ENCODE peak calls at places on chromosome X, in eight cellular contexts. R is Panc1; A is CD4-positive, alpha-beta memory T cell; B is A549; M is prostate gland; S is fibroblast of lung; I is aorta; Z is adrenal gland. L is an unnamed sample.

GRCh38 chrX:2430265-2430825 is 70.4 kb downstream of the DHRSX start:
- DNase-seq in A (no peak), I (no peak), S (no peak), B (no peak), R (no peak), M (no peak), Z (no peak), L (no peak)

GRCh38 chrX:8404958-8405357 is 59.7 kb upstream of the VCX3B start:
- DNase-seq in Z (no peak), B (no peak), I (no peak), A (no peak), M (peak; percentile 3), R (no peak), S (peak; percentile 52), L (no peak)

GRCh38 chrX:87626996-87627395 is 109.4 kb downstream of the KLHL4 start:
- DNase-seq in A (no peak), S (peak; percentile 7), B (no peak), I (no peak), Z (no peak), R (no peak), M (no peak), L (no peak)

GRCh38 chrX:133215747-133216146 is 2.4 kb downstream of the TFDP3 start:
- DNase-seq in B (no peak), I (no peak), Z (no peak), S (peak; percentile 14), A (no peak), M (no peak), R (no peak), L (peak; percentile 4)

GRCh38 chrX:133415276-133416105 is at the start of gene GPC4:
- DNase-seq in M (peak; percentile 56), S (peak; percentile 65), A (no peak), Z (peak; percentile 63), I (peak; percentile 73), B (peak; percentile 8), R (no peak), L (peak; percentile 45)

GRCh38 chrX:7925867-7926472 is 1.2 kb downstream of the PNPLA4 start:
- DNase-seq in I (peak; percentile 62), R (no peak), A (peak; percentile 60), S (peak; percentile 58), B (peak; percentile 35), M (peak; percentile 12), Z (peak; percentile 67), L (peak; percentile 71)

GRCh38 chrX:20418379-20418778 is 151.7 kb upstream of the RPS6KA3 start:
- DNase-seq in I (no peak), M (no peak), S (no peak), B (no peak), Z (no peak), A (no peak), R (no peak), L (peak; percentile 69)

GRCh38 chrX:15384304-15384703 is at the start of gene VEGFD:
- DNase-seq in Z (no peak), R (no peak), B (no peak), I (no peak), M (no peak), A (no peak), S (peak; percentile 32), L (no peak)

GRCh38 chrX:70026851-70027200 is 22.9 kb downstream of the AWAT2 start:
- DNase-seq in M (no peak), R (no peak), B (no peak), Z (no peak), A (no peak), I (no peak), S (no peak), L (no peak)

GRCh38 chrX:13488706-13489105 is 80.7 kb upstream of the EGFL6 start:
- DNase-seq in Z (no peak), I (no peak), A (no peak), S (peak; percentile 31), M (no peak), R (no peak), B (no peak), L (no peak)

GRCh38 chrX:140507982-140508305 is 3.1 kb upstream of the SOX3 start:
- DNase-seq in B (no peak), Z (no peak), M (no peak), S (no peak), I (no peak), A (no peak), R (no peak), L (no peak)

GRCh38 chrX:41382699-41383645 is 49.0 kb downstream of the DDX3X start:
- DNase-seq in I (no peak), A (peak; percentile 74), M (no peak), Z (no peak), R (no peak), S (peak; percentile 33), B (no peak), L (peak; percentile 75)

GRCh38 chrX:136975642-136976518 is 57.9 kb downstream of the GPR101 start:
- DNase-seq in B (no peak), S (no peak), R (no peak), A (no peak), M (no peak), I (no peak), Z (no peak), L (no peak)

GRCh38 chrX:31656013-31656412 is 584.2 kb upstream of the FTHL17 start:
- DNase-seq in S (peak; percentile 53), Z (no peak), M (no peak), B (no peak), R (no peak), A (no peak), I (no peak), L (no peak)

GRCh38 chrX:153029875-153030274 is 26.4 kb upstream of the PNMA3 start:
- DNase-seq in S (peak; percentile 14), A (no peak), M (no peak), B (no peak), I (no peak), Z (no peak), R (no peak), L (no peak)

GRCh38 chrX:47619486-47620302 is at the start of gene SYN1:
- DNase-seq in M (peak; percentile 54), I (peak; percentile 86), S (peak; percentile 74), R (no peak), A (peak; percentile 82), B (peak; percentile 64), Z (peak; percentile 83), L (peak; percentile 74)

GRCh38 chrX:1196436-1196835 is 16.0 kb downstream of the CRLF2 start:
- DNase-seq in B (no peak), R (no peak), S (no peak), M (no peak), I (no peak), Z (no peak), A (no peak), L (no peak)

GRCh38 chrX:152652060-152652459 is 14.4 kb downstream of the GABRQ start:
- DNase-seq in B (no peak), S (no peak), I (no peak), A (no peak), M (no peak), Z (no peak), R (no peak), L (no peak)

GRCh38 chrX:151871244-151871643 is 41.4 kb upstream of the MAGEA4 start:
- DNase-seq in S (peak; percentile 94), Z (peak; percentile 58), A (no peak), I (no peak), M (no peak), B (peak; percentile 50), R (no peak), L (no peak)

GRCh38 chrX:123665197-123665596 is 67.7 kb downstream of the THOC2 start:
- DNase-seq in A (no peak), M (no peak), S (peak; percentile 40), I (no peak), Z (no peak), B (no peak), R (peak; percentile 77), L (no peak)

GRCh38 chrX:56805399-56805798 is 76.4 kb downstream of the NBDY start:
- DNase-seq in R (no peak), A (no peak), S (no peak), M (no peak), Z (no peak), B (no peak), I (no peak), L (no peak)

GRCh38 chrX:13721819-13722527 is 12.4 kb downstream of the TRAPPC2 start:
- DNase-seq in M (no peak), R (no peak), B (no peak), Z (no peak), A (no peak), I (no peak), S (peak; percentile 63), L (no peak)

GRCh38 chrX:46327229-46328081 is 217.8 kb downstream of the ZNF674 start:
- DNase-seq in B (peak; percentile 69), R (no peak), M (no peak), I (peak; percentile 49), Z (peak; percentile 87), S (peak; percentile 58), A (no peak), L (no peak)
- H3K4me3 ChIP-seq in B (peak overlapping the region; percentile 54), R (peak overlapping the region; percentile 61), M (no peak overlapping the region), I (no peak overlapping the region), Z (no peak overlapping the region), S (no peak overlapping the region), A (no peak overlapping the region), L (no peak overlapping the region)

GRCh38 chrX:100098660-100099375 is 311.3 kb downstream of the PCDH19 start:
- DNase-seq in Z (no peak), R (no peak), I (no peak), S (peak; percentile 23), M (no peak), B (no peak), A (no peak), L (no peak)
- H3K9me3 ChIP-seq in Z (no peaks in the 10 kb centered on the region), R (no peaks in the 10 kb centered on the region), I (no peaks in the 10 kb centered on the region), S (no peaks in the 10 kb centered on the region), M (no peaks in the 10 kb centered on the region), B (no peaks in the 10 kb centered on the region), A (no peaks in the 10 kb centered on the region), L (no peaks in the 10 kb centered on the region)

DNA sequence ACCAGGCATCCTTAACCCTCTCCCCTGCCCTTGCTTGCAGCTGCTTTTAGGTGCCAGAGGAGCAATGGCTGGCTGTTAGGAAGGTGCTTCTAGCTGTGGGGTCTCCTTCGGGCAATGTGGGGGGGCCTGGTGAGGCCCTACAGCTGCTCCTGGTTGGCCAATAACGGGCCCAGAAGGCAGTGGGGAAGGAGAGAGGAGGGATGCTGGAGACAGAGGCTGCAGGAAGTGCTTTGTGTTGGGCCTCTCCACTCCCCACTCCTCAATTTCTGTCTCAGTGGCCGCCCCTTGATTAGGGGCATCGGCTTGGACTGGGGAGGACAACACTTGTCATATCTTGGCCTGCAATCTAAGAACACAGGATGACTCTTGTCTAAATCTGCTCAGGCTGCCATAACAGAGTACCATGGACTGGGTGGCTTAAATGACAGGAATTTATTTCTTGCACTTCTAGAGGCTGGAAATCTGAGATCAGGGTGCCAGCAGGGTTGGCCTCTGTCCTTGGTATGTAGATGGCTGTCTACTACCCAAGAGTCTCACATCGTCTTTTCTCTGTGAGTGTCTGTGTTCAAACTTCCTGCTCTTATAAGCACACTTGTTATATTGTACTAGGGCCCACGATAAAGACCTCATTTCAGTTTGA is 374.3 kb downstream of the MID1IP1 start:
- DNase-seq in A (no peak), M (no peak), I (no peak), Z (no peak), S (no peak), B (no peak), R (no peak), L (peak; percentile 8)
- H3K4me3 ChIP-seq in A (no peak overlapping the region), M (no peak overlapping the region), I (no peak overlapping the region), Z (no peak overlapping the region), S (no peak overlapping the region), B (no peak overlapping the region), R (no peak overlapping the region), L (no peak overlapping the region)

DNA sequence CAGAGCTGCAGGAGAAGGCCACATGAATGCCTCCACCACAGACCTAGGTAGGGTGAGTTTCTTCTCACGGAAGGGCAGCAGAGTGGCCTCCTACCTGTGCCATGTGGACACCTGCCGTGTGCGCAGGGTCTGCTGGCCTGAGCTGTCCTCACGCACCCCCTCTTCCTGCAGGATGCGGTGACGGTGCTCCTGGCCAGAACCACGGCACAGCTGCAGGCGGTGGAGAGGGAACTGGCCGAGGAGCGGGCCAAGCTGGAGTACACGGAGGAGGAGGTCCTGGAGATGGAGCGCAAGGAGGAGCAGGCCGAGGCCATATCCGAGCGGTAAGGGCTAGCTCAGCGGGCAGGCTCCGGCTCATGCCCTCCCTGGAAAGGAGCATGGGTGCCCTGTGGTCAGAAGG is 28.4 kb upstream of the CLCN4 start:
- DNase-seq in S (no peak), Z (no peak), B (no peak), A (no peak), M (no peak), R (no peak), I (no peak), L (no peak)
- H3K9me3 ChIP-seq in S (no peaks in the 10 kb centered on the region), Z (no peaks in the 10 kb centered on the region), B (no peaks in the 10 kb centered on the region), A (no peaks in the 10 kb centered on the region), M (no peaks in the 10 kb centered on the region), R (no peaks in the 10 kb centered on the region), I (no peaks in the 10 kb centered on the region), L (no peaks in the 10 kb centered on the region)

L was measured in DND-41.